ENCODE peak calls at places on chromosomes 16 and 17, in nine cellular contexts. G is activated CD4-positive, alpha-beta T cell treated with anti-CD3 and anti-CD28 coated beads, Interleukin-2, amount 50 U/mL, for 1 hour; Y is naive thymus-derived CD4-positive, alpha-beta T cell; C is HFFc6; W is ecto neural progenitor cell; J is NCI-H2107; V is left lobe of liver; I is putamen; A is activated T-cell treated with anti-CD3 and anti-CD28 coated beads, Interleukin-2, amount 50 U/mL, for 4 hours. B is an unnamed sample.

GRCh38 chr17:64357191-64357981 is 33.3 kb downstream of the PECAM1 start:
- DNase-seq in G (no peak), Y (no peak), C (peak), W (no peak), J (peak), V (no peak), I (no peak), A (no peak), B (peak)

GRCh38 chr16:2852003-2852730 is 5.8 kb downstream of the PRSS22 start:
- DNase-seq in G (no peak), Y (no peak), C (no peak), W (no peak), J (no peak), V (no peak), I (no peak), A (no peak), B (no peak)

GRCh38 chr16:81277681-81278080 is 37.1 kb upstream of the GAN start:
- DNase-seq in G (no peak), Y (no peak), C (no peak), W (no peak), J (no peak), V (no peak), I (no peak), A (no peak), B (no peak)

GRCh38 chr16:50742521-50743150 is 750 bp downstream of the CYLD start:
- DNase-seq in G (peak), Y (no peak), C (peak), W (no peak), J (no peak), V (peak), I (no peak), A (peak), B (peak)

GRCh38 chr17:29867643-29868181 is 62.3 kb downstream of the SSH2 start:
- DNase-seq in G (no peak), Y (no peak), C (no peak), W (no peak), J (no peak), V (no peak), I (no peak), A (no peak), B (no peak)

GRCh38 chr16:77057161-77057736 is 133.7 kb upstream of the MON1B start:
- DNase-seq in G (no peak), Y (no peak), C (no peak), W (no peak), J (no peak), V (no peak), I (no peak), A (no peak), B (no peak)

GRCh38 chr17:75639771-75640555 is 6.7 kb downstream of the SMIM5 start:
- DNase-seq in G (no peak), Y (no peak), C (no peak), W (no peak), J (no peak), V (peak), I (no peak), A (no peak), B (no peak)

GRCh38 chr16:85824161-85825135 is 25.0 kb downstream of the COX4I1 start:
- DNase-seq in G (no peak), Y (no peak), C (no peak), W (no peak), J (no peak), V (no peak), I (no peak), A (no peak), B (no peak)

GRCh38 chr17:5769936-5770335 is 185.6 kb upstream of the NLRP1 start:
- DNase-seq in G (no peak), Y (no peak), C (no peak), W (peak), J (no peak), V (no peak), I (no peak), A (no peak), B (no peak)

GRCh38 chr17:64773836-64774761 is 112.0 kb upstream of the SMURF2 start:
- DNase-seq in G (no peak), Y (no peak), C (peak), W (peak), J (peak), V (peak), I (no peak), A (no peak), B (peak)

GRCh38 chr17:50593321-50593720 is 32.8 kb downstream of the CACNA1G start:
- DNase-seq in G (no peak), Y (no peak), C (no peak), W (peak), J (peak), V (no peak), I (no peak), A (no peak), B (no peak)

GRCh38 chr16:10671729-10672128 is 23.0 kb downstream of the TEKT5 start:
- DNase-seq in G (no peak), Y (no peak), C (no peak), W (no peak), J (no peak), V (no peak), I (no peak), A (no peak), B (no peak)

GRCh38 chr17:30380106-30380420 is 1.3 kb downstream of the CPD start:
- DNase-seq in G (no peak), Y (no peak), C (peak), W (no peak), J (no peak), V (no peak), I (no peak), A (no peak), B (no peak)

GRCh38 chr16:15616475-15616874 is 26.5 kb downstream of the MARF1 start:
- DNase-seq in G (no peak), Y (no peak), C (no peak), W (no peak), J (no peak), V (no peak), I (no peak), A (no peak), B (no peak)

GRCh38 chr17:8696951-8697745 is 47.5 kb downstream of the CCDC42 start:
- DNase-seq in G (no peak), Y (no peak), C (no peak), W (no peak), J (no peak), V (no peak), I (no peak), A (no peak), B (no peak)

GRCh38 chr17:50649042-50649908 is 14.6 kb downstream of the ABCC3 start:
- DNase-seq in G (no peak), Y (no peak), C (no peak), W (no peak), J (no peak), V (no peak), I (no peak), A (no peak), B (no peak)

GRCh38 chr16:12758670-12759558 is 44.8 kb downstream of the CPPED1 start:
- DNase-seq in G (no peak), Y (no peak), C (no peak), W (no peak), J (no peak), V (peak), I (no peak), A (no peak), B (no peak)

GRCh38 chr16:8587065-8587464 is 3.2 kb downstream of the TMEM114 start:
- DNase-seq in G (no peak), Y (no peak), C (no peak), W (no peak), J (no peak), V (no peak), I (no peak), A (no peak), B (no peak)

GRCh38 chr16:16021988-16022682 is 72.7 kb downstream of the ABCC1 start:
- DNase-seq in G (no peak), Y (no peak), C (peak), W (peak), J (no peak), V (peak), I (peak), A (no peak), B (peak)

GRCh38 chr17:20989991-20990855 is 52.6 kb downstream of the USP22 start:
- DNase-seq in G (no peak), Y (no peak), C (no peak), W (no peak), J (no peak), V (no peak), I (no peak), A (no peak), B (no peak)

GRCh38 chr17:53749178-53749577 is 73.5 kb upstream of the KIF2B start:
- DNase-seq in G (no peak), Y (no peak), C (no peak), W (no peak), J (no peak), V (no peak), I (no peak), A (no peak), B (no peak)

GRCh38 chr17:57834146-57834741 is 15.6 kb downstream of the MRPS23 start:
- DNase-seq in G (no peak), Y (no peak), C (peak), W (no peak), J (peak), V (no peak), I (no peak), A (no peak), B (no peak)

GRCh38 chr17:27577124-27577761 is 53.7 kb upstream of the LGALS9 start:
- DNase-seq in G (no peak), Y (no peak), C (peak), W (peak), J (no peak), V (no peak), I (peak), A (no peak), B (no peak)